ENCODE peak calls at places on chromosomes 2 and 18, in five cellular contexts. V, U, M, I and J are unnamed samples.

GRCh38 chr18:14086459-14087231 is 45.6 kb downstream of the ZNF519 start:
- DNase-seq in U (peak), V (no peak), M (peak), I (peak), J (peak)

GRCh38 chr18:24078391-24078790 is 60.5 kb upstream of the CABYR start:
- DNase-seq in U (no peak), M (no peak), I (no peak), V (no peak), J (no peak)

GRCh38 chr18:56298935-56299334 is 339.5 kb downstream of the TXNL1 start:
- DNase-seq in I (peak), M (no peak), V (no peak), U (peak), J (peak)

GRCh38 chr2:198483046-198483445 is 678.7 kb downstream of the PLCL1 start:
- DNase-seq in V (no peak), I (no peak), U (peak), M (no peak), J (no peak)

GRCh38 chr18:78979682-78980278 is at the start of gene SALL3:
- DNase-seq in V (no peak), U (peak), M (peak), I (no peak), J (no peak)

GRCh38 chr18:26429535-26429934 is 118.8 kb downstream of the KCTD1 start:
- DNase-seq in I (peak), M (peak), V (no peak), U (peak), J (peak)

GRCh38 chr2:105502625-105503334 is 103.9 kb upstream of the FHL2 start:
- DNase-seq in I (peak), V (no peak), U (peak), M (no peak), J (no peak)

GRCh38 chr2:175853110-175853509 is 149.0 kb downstream of the LNPK start:
- DNase-seq in U (peak), V (no peak), M (no peak), I (no peak), J (no peak)

GRCh38 chr2:110979834-110980612 is 140.7 kb upstream of the BCL2L11 start:
- DNase-seq in V (no peak), I (no peak), M (no peak), U (no peak), J (no peak)